ENCODE peak calls at places on chromosomes 7 and 10, in four cellular contexts. One of them, this sample, is unnamed.

GRCh38 chr10:68900427-68901105 is 549 bp upstream of the DDX50 start:
- DNase-seq in HepG2: no peak
- DNase-seq in HEK293T: peak
- DNase-seq in GM12878: peak
- DNase-seq in this sample: no peak

GRCh38 chr7:105649727-105650381 is 68.6 kb upstream of the EFCAB10 start:
- DNase-seq in GM12878: no peak
- DNase-seq in HepG2: no peak
- DNase-seq in HEK293T: no peak
- DNase-seq in this sample: no peak

GRCh38 chr7:43694399-43694748 is 34.9 kb downstream of the COA1 start:
- DNase-seq in HEK293T: no peak
- DNase-seq in HepG2: peak
- DNase-seq in GM12878: no peak
- DNase-seq in this sample: no peak

GRCh38 chr7:13949450-13949849 is 40.0 kb downstream of the ETV1 start:
- DNase-seq in HEK293T: peak
- DNase-seq in HepG2: no peak
- DNase-seq in GM12878: no peak
- DNase-seq in this sample: no peak

GRCh38 chr10:9792181-9792580 is 1225.5 kb upstream of the CELF2 start:
- DNase-seq in GM12878: no peak
- DNase-seq in HepG2: no peak
- DNase-seq in HEK293T: no peak
- DNase-seq in this sample: no peak

GRCh38 chr10:55137063-55137462 is 336.0 kb upstream of the PCDH15 start:
- DNase-seq in HEK293T: no peak
- DNase-seq in GM12878: no peak
- DNase-seq in HepG2: no peak
- DNase-seq in this sample: no peak

GRCh38 chr10:44071479-44071878 is 313.4 kb downstream of the CXCL12 start:
- DNase-seq in GM12878: no peak
- DNase-seq in HEK293T: no peak
- DNase-seq in HepG2: no peak
- DNase-seq in this sample: no peak

GRCh38 chr7:151141281-151141854 is 26.1 kb downstream of the GBX1 start:
- DNase-seq in HEK293T: no peak
- DNase-seq in GM12878: no peak
- DNase-seq in HepG2: no peak
- DNase-seq in this sample: no peak

GRCh38 chr7:35446091-35446490 is 192.2 kb upstream of the TBX20 start:
- DNase-seq in HEK293T: no peak
- DNase-seq in HepG2: no peak
- DNase-seq in GM12878: no peak
- DNase-seq in this sample: no peak

GRCh38 chr7:31690892-31691291 is 3.9 kb downstream of the PPP1R17 start:
- DNase-seq in HEK293T: no peak
- DNase-seq in GM12878: no peak
- DNase-seq in HepG2: no peak
- DNase-seq in this sample: no peak

GRCh38 chr10:36171546-36171945 is 529.5 kb upstream of the FZD8 start:
- DNase-seq in GM12878: no peak
- DNase-seq in HepG2: no peak
- DNase-seq in HEK293T: no peak
- DNase-seq in this sample: no peak

GRCh38 chr7:17159500-17160037 is 138.9 kb upstream of the AHR start:
- DNase-seq in HepG2: no peak
- DNase-seq in GM12878: peak
- DNase-seq in HEK293T: no peak
- DNase-seq in this sample: no peak

GRCh38 chr10:132685121-132685891 is 100.6 kb downstream of the NKX6-2 start:
- DNase-seq in HEK293T: no peak
- DNase-seq in GM12878: no peak
- DNase-seq in HepG2: peak
- DNase-seq in this sample: peak

GRCh38 chr10:95414844-95415545 is 124.2 kb upstream of the PDLIM1 start:
- DNase-seq in HepG2: no peak
- DNase-seq in GM12878: no peak
- DNase-seq in HEK293T: no peak
- DNase-seq in this sample: no peak

GRCh38 chr10:122617476-122618270 is 57.1 kb downstream of the DMBT1 start:
- DNase-seq in HEK293T: no peak
- DNase-seq in HepG2: no peak
- DNase-seq in GM12878: no peak
- DNase-seq in this sample: no peak

GRCh38 chr10:90787906-90788491 is 69.8 kb downstream of the HTR7 start:
- DNase-seq in HepG2: peak
- DNase-seq in GM12878: no peak
- DNase-seq in HEK293T: peak
- DNase-seq in this sample: peak

GRCh38 chr10:58107506-58107905 is 160.2 kb downstream of the IPMK start:
- DNase-seq in GM12878: no peak
- DNase-seq in HepG2: no peak
- DNase-seq in HEK293T: no peak
- DNase-seq in this sample: no peak

GRCh38 chr7:35826751-35827150 is 25.9 kb downstream of the SEPTIN7 start:
- DNase-seq in HepG2: no peak
- DNase-seq in HEK293T: no peak
- DNase-seq in GM12878: no peak
- DNase-seq in this sample: no peak

GRCh38 chr10:67923551-67923950 is 39.1 kb downstream of the SIRT1 start:
- DNase-seq in GM12878: no peak
- DNase-seq in HEK293T: no peak
- DNase-seq in HepG2: no peak
- DNase-seq in this sample: no peak

GRCh38 chr10:89478739-89479116 is 56.7 kb downstream of the SLC16A12 start:
- DNase-seq in HepG2: no peak
- DNase-seq in HEK293T: no peak
- DNase-seq in GM12878: no peak
- DNase-seq in this sample: no peak

GRCh38 chr7:79298145-79298760 is 155.2 kb downstream of the MAGI2 start:
- DNase-seq in HepG2: peak
- DNase-seq in HEK293T: peak
- DNase-seq in GM12878: no peak
- DNase-seq in this sample: peak

GRCh38 chr7:94632338-94633024 is 23.5 kb downstream of the SGCE start:
- DNase-seq in HepG2: no peak
- DNase-seq in GM12878: no peak
- DNase-seq in HEK293T: no peak
- DNase-seq in this sample: no peak

GRCh38 chr7:32336726-32337125 is 153.5 kb downstream of the LSM5 start:
- DNase-seq in HepG2: no peak
- DNase-seq in HEK293T: no peak
- DNase-seq in GM12878: no peak
- DNase-seq in this sample: no peak

GRCh38 chr10:16965740-16966447 is 148.7 kb upstream of the RSU1 start:
- DNase-seq in HEK293T: no peak
- DNase-seq in HepG2: peak
- DNase-seq in GM12878: no peak
- DNase-seq in this sample: no peak

GRCh38 chr7:23955600-23956149 is 245.7 kb downstream of the STK31 start:
- DNase-seq in HepG2: no peak
- DNase-seq in HEK293T: no peak
- DNase-seq in GM12878: no peak
- DNase-seq in this sample: peak
- TF ChIP-seq FOXK2 in HepG2: no peak
- TF ChIP-seq FOXK2 in HEK293T: no peak
- TF ChIP-seq FOXK2 in GM12878: no peak
- TF ChIP-seq FOXK2 in this sample: no peak

GRCh38 chr10:28304032-28304571 is 1.2 kb upstream of the MPP7 start:
- DNase-seq in HepG2: no peak
- DNase-seq in GM12878: no peak
- DNase-seq in HEK293T: no peak
- DNase-seq in this sample: no peak
- TF ChIP-seq FOXK2 in HepG2: no peak
- TF ChIP-seq FOXK2 in GM12878: no peak
- TF ChIP-seq FOXK2 in HEK293T: no peak
- TF ChIP-seq FOXK2 in this sample: no peak

DNA sequence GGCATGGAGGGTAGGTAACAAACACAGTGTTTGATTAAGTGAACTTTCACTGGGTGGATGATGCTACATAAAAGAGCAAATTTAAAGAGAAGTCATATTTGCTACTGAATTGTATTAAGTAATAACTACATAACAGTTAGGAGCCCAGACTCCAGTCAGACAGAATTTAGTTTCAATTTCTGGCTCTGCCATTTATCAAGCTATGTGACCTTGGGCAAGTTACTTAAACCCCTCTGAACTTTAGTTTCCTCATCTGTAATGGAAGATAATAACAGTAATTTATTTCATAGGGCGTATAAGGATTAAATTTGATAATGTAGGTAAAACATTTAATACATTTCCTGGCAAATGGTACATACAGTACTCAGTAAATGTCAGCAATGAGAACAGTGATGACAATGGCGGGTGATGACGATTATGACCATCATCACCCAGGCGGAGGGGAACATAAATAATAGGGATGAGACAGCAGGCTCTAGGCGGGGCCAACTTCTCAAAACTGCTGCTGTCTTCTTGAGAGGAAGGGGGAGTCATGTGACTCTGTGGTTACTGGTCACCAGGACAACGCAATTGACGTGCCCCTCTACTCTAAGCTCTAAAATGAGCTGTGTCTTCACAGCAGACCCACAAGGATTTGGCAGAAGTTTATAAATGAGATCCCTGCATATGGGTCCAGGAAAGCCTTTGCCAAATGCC is 15.6 kb downstream of the DNMBP start:
- DNase-seq in GM12878: peak
- DNase-seq in HepG2: no peak
- DNase-seq in HEK293T: peak
- DNase-seq in this sample: peak
- TF ChIP-seq FOXK2 in GM12878: no peak
- TF ChIP-seq FOXK2 in HepG2: no peak
- TF ChIP-seq FOXK2 in HEK293T: no peak
- TF ChIP-seq FOXK2 in this sample: peak

GRCh38 chr10:70457759-70458305 is 16.4 kb upstream of the NODAL start:
- DNase-seq in HEK293T: no peak
- DNase-seq in HepG2: no peak
- DNase-seq in GM12878: no peak
- DNase-seq in this sample: no peak

GRCh38 chr10:70456164-70456563 is 14.7 kb upstream of the NODAL start:
- DNase-seq in GM12878: no peak
- DNase-seq in HEK293T: no peak
- DNase-seq in HepG2: no peak
- DNase-seq in this sample: no peak

GRCh38 chr10:70459061-70459770 is 17.7 kb upstream of the NODAL start:
- DNase-seq in HepG2: no peak
- DNase-seq in GM12878: no peak
- DNase-seq in HEK293T: peak
- DNase-seq in this sample: no peak

GRCh38 chr10:70458329-70459060 is 17.0 kb upstream of the NODAL start:
- DNase-seq in GM12878: no peak
- DNase-seq in HepG2: no peak
- DNase-seq in HEK293T: peak
- DNase-seq in this sample: peak

DNA sequence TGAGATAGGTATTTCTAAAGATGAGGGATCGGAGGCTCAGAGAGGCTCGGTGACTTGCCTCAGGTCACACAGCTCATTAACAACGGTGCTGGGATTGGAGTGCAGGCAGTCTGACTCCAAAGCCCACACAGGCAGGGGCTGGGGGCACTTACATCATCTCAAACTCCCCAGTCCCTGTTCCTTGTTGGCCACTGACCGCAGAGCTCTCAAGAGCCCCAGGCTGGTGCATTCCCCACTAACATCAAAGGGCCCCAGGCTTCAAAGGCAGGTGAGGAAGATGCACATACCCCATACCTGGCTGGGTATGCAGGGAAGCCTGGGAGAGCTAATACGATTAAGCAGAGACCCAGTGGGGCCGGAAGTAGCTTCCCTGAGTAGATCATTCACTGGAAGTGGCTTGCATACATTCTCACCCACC is 13.7 kb upstream of the NODAL start:
- DNase-seq in HepG2: peak
- DNase-seq in GM12878: no peak
- DNase-seq in HEK293T: no peak
- DNase-seq in this sample: no peak
- TF ChIP-seq FOXK2 in HepG2: no peak
- TF ChIP-seq FOXK2 in GM12878: no peak
- TF ChIP-seq FOXK2 in HEK293T: no peak
- TF ChIP-seq FOXK2 in this sample: no peak

GRCh38 chr10:79490400-79491081 is 21.8 kb upstream of the EIF5AL1 start:
- DNase-seq in GM12878: no peak
- DNase-seq in HEK293T: no peak
- DNase-seq in HepG2: no peak
- DNase-seq in this sample: peak

GRCh38 chr10:79491171-79491835 is 21.0 kb upstream of the EIF5AL1 start:
- DNase-seq in HEK293T: no peak
- DNase-seq in HepG2: peak
- DNase-seq in GM12878: no peak
- DNase-seq in this sample: peak

GRCh38 chr10:79487296-79488194 is 24.8 kb upstream of the EIF5AL1 start:
- DNase-seq in HEK293T: peak
- DNase-seq in GM12878: no peak
- DNase-seq in HepG2: peak
- DNase-seq in this sample: peak

GRCh38 chr10:79488870-79489269 is 23.5 kb upstream of the EIF5AL1 start:
- DNase-seq in HEK293T: no peak
- DNase-seq in GM12878: no peak
- DNase-seq in HepG2: no peak
- DNase-seq in this sample: no peak

GRCh38 chr10:79488303-79488702 is 24.0 kb upstream of the EIF5AL1 start:
- DNase-seq in HEK293T: no peak
- DNase-seq in GM12878: no peak
- DNase-seq in HepG2: no peak
- DNase-seq in this sample: no peak
- TF ChIP-seq FOXK2 in HEK293T: no peak
- TF ChIP-seq FOXK2 in GM12878: no peak
- TF ChIP-seq FOXK2 in HepG2: no peak
- TF ChIP-seq FOXK2 in this sample: no peak

DNA sequence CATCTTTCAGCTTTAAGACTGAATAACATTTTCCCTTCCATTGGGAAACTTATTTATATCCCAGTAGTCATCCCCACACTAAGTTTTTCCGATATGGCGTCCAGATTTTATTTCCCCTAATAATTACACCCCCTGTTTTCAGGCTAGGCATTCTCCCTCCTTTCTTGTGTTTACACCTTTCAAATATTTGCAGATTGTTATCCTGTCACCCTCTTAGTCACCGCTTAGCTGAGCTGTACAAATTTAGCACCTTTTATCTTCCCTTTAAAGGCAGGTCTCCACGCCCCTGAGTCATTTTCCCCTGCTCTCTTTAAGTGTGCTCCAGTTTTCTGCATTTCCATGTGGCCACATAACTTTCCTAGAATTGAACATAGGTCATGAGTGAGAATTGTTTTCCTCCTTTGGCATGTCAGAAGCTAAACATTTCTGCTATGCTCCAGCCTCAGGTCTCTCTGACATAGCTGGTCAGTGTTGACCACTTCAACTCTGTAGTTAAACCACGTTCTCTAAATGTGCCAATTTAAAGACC is 47.4 kb downstream of the LRRC4 start:
- DNase-seq in HEK293T: no peak
- DNase-seq in HepG2: peak
- DNase-seq in GM12878: no peak
- DNase-seq in this sample: peak
- TF ChIP-seq FOXK2 in HEK293T: no peak
- TF ChIP-seq FOXK2 in HepG2: no peak
- TF ChIP-seq FOXK2 in GM12878: no peak
- TF ChIP-seq FOXK2 in this sample: peak

This sample was measured in K562.